ENCODE peak calls at places on chromosomes 12 and 14, in six cellular contexts. N, M, R, H, L and T are unnamed samples.

GRCh38 chr12:50505386-50505827 is 622 bp downstream of the DIP2B start:
- DNase-seq in M (peak), H (peak), R (peak), N (peak), L (no peak), T (peak)

GRCh38 chr12:109586385-109587296 is 13.0 kb downstream of the MVK start:
- DNase-seq in H (no peak), R (no peak), L (no peak), N (no peak), M (no peak), T (no peak)

GRCh38 chr12:48414046-48414445 is 58.3 kb upstream of the ANP32D start:
- DNase-seq in H (no peak), M (no peak), N (no peak), L (no peak), R (no peak), T (no peak)

GRCh38 chr12:6696690-6697583 is 3.7 kb downstream of the PIANP start:
- DNase-seq in N (no peak), H (no peak), L (no peak), M (no peak), R (no peak), T (no peak)

GRCh38 chr14:69614592-69614991 is 3.2 kb downstream of the SUSD6 start:
- DNase-seq in R (no peak), H (peak), M (no peak), L (peak), N (no peak), T (no peak)

GRCh38 chr14:101721951-101722661 is 39.4 kb upstream of the PPP2R5C start:
- DNase-seq in L (no peak), N (no peak), M (peak), R (no peak), H (peak), T (peak)

GRCh38 chr12:4833511-4833910 is 76.2 kb upstream of the KCNA1 start:
- DNase-seq in L (no peak), R (no peak), N (no peak), M (no peak), H (no peak), T (no peak)

GRCh38 chr12:52529846-52530245 is 9.7 kb upstream of the KRT5 start:
- DNase-seq in L (no peak), N (no peak), M (no peak), H (no peak), R (no peak), T (no peak)

GRCh38 chr12:76864791-76865400 is 13.9 kb downstream of the CSRP2 start:
- DNase-seq in N (no peak), R (no peak), M (peak), L (no peak), H (no peak), T (no peak)

GRCh38 chr12:76470028-76470939 is 89.3 kb downstream of the OSBPL8 start:
- DNase-seq in M (peak), H (no peak), R (no peak), L (no peak), N (peak), T (peak)

GRCh38 chr14:33943081-33943480 is 7.8 kb downstream of the EGLN3 start:
- DNase-seq in M (no peak), H (peak), L (no peak), R (no peak), N (no peak), T (no peak)

GRCh38 chr12:103169-103981 is 36.8 kb downstream of the IQSEC3 start:
- DNase-seq in H (no peak), M (no peak), R (no peak), N (no peak), L (no peak), T (no peak)

GRCh38 chr14:51652168-51653095 is 722 bp downstream of the FRMD6 start:
- DNase-seq in R (peak), L (no peak), N (no peak), M (peak), H (peak), T (no peak)

GRCh38 chr12:39003541-39004160 is 98.3 kb upstream of the CPNE8 start:
- DNase-seq in H (no peak), M (no peak), R (no peak), L (no peak), N (no peak), T (no peak)

GRCh38 chr12:104524026-104524425 is 67.3 kb downstream of the CHST11 start:
- DNase-seq in M (no peak), R (no peak), H (no peak), L (no peak), N (no peak), T (peak)

GRCh38 chr14:50533314-50533705 is 941 bp upstream of the MAP4K5 start:
- DNase-seq in M (no peak), R (no peak), L (no peak), H (no peak), N (no peak), T (no peak)

GRCh38 chr14:20732950-20733650 is 12.6 kb upstream of the EDDM3A start:
- DNase-seq in M (no peak), H (no peak), L (no peak), R (no peak), N (no peak), T (no peak)

GRCh38 chr12:57112492-57113294 is 1.5 kb upstream of the STAT6 start:
- DNase-seq in R (no peak), L (no peak), H (no peak), N (no peak), M (no peak), T (no peak)
- TF ChIP-seq CTCF in R (peak), L (peak), H (peak), N (no peak), M (no peak), T (no peak)

DNA sequence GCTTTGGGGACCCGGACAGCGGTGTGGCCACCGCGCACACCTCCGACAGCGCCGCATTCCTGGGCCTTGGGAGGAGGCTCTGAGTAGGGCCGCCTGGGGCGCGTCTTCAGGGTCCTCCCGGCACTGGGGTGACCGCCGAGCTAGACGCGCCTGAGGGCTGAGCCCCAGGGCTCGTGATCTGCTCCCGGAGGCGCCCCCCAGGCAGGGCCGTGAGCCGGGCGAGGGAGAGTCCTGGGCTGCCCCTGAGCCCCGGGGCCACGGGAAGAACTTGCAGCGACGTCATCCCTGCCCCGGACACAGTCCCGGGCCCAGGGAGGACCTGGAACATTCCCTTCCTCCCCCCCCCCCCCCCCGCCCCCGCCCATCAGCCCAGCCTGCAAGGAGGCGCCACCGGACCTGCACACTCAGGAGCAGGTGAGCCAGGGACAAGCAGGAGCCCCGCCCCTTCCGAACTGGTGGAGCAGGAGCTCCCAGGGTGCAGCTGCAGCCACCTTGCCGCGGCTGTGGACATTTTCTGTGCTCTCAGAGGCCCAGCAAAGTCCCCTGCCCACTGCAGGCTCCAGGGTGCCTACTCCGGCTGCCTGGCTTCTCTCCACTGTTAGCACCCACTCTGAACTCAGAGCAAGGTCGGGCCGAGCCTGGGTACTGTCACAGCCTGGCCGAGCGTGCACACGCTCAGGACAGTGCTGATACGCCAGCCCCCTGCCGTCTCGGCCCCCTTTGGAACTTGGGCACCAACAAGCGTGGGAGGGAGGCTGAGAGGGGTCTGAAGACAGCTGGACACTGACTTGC is 50.7 kb downstream of the A2M start:
- DNase-seq in N (peak), H (peak), L (no peak), R (peak), M (peak), T (peak)
- H3K4me3 ChIP-seq in N (peak), H (peak), L (peak), R (peak), M (peak), T (peak)

GRCh38 chr12:29616664-29617409 is 119.4 kb upstream of the OVCH1 start:
- DNase-seq in M (peak), H (no peak), R (no peak), N (peak), L (no peak), T (peak)

GRCh38 chr12:29611906-29612305 is 114.4 kb upstream of the OVCH1 start:
- DNase-seq in H (no peak), R (no peak), N (peak), M (peak), L (no peak), T (peak)

GRCh38 chr12:29612912-29613311 is 115.4 kb upstream of the OVCH1 start:
- DNase-seq in N (no peak), H (no peak), M (no peak), R (no peak), L (no peak), T (peak)

GRCh38 chr12:29610473-29611174 is 113.1 kb upstream of the OVCH1 start:
- DNase-seq in M (peak), N (no peak), R (no peak), H (no peak), L (no peak), T (peak)

GRCh38 chr12:29614926-29615325 is 117.4 kb upstream of the OVCH1 start:
- DNase-seq in M (peak), H (no peak), R (no peak), L (no peak), N (no peak), T (peak)
- TF ChIP-seq CTCF in M (no peak), H (no peak), R (no peak), L (no peak), N (no peak), T (no peak)

DNA sequence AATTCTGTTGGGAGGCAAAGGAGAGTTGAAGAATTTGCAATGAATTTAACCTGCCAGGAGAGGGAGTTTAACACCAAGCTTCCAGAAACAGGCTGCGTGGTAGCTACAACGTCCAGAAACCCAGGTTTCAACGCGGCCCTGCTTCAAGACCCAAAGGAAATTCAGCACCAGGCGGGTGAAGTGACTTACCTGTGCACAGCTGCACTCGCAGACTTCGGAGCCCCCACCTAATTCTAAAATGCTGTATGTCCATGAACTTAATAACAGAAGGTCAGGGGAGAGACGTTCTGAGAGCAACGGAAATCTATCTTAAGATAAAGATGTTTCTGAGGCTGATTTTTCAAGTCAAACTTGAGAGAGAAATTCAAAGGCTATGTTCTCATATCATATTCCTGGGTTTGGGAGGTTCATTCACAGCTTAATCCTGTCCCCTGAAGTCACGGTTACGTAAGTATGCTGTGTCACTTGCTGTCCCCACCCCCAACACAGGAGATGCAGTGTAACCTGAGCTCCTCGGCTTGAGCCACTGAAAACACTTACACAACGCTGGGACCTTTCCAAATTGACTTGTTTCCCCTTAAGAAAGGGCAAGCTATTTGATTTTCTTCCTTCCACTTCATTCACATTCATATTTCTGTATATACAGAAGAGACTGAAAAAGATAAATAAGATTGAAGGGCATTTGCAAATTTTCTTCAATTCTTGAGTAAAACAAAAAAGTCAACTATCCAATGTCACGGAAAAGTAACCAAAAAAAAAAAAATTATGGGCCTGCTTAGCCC is 22.7 kb downstream of the CLIP1 start:
- DNase-seq in L (no peak), M (peak), H (peak), R (peak), N (peak), T (peak)
- H3K4me3 ChIP-seq in L (peak), M (peak), H (no peak), R (peak), N (peak), T (peak)

DNA sequence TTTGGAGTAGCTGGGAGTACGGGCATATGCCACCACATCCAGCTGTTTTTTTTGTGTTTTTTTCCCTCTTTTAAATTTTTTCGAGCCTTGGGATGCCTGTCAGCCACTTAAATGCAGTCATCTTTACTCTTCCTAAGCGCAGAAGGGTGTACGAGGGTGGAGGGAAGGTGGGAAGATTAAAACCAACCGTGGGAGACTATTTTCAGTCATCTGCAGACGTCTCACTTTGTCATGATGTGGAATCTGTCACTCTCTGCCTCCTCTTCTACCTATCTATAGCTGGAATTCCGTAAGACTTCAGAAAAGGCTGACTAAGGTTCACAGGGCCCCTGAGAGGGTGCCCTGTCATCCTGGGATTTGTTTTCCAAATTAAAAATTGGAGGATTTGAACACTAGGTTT is 105.3 kb downstream of the SAMD4A start:
- DNase-seq in H (no peak), R (no peak), L (no peak), M (no peak), N (no peak), T (no peak)
- TF ChIP-seq CTCF in H (no peak), R (no peak), L (no peak), M (no peak), N (no peak), T (no peak)